ENCODE peak calls at places on chromosomes 3 and 15, in nine cellular contexts. D, I, V, Y, N, F, M, X and W are unnamed samples.

GRCh38 chr3:53938645-53939044 is 47.0 kb upstream of the SELENOK start:
- DNase-seq in Y (peak; percentile 23), D (peak; percentile 55), X (no peak), V (peak; percentile 39), M (peak; percentile 1), I (peak; percentile 39), F (peak; percentile 78), N (peak; percentile 1), W (peak; percentile 20)

GRCh38 chr3:129323651-129324294 is 45.1 kb downstream of the HMCES start:
- DNase-seq in N (no peak), Y (no peak), I (no peak), F (no peak), M (no peak), X (peak; percentile 16), D (no peak), V (no peak), W (no peak)

GRCh38 chr3:181521831-181522230 is 189.9 kb upstream of the SOX2 start:
- DNase-seq in V (no peak), D (no peak), Y (no peak), I (no peak), N (no peak), M (no peak), F (no peak), X (no peak), W (no peak)

GRCh38 chr3:150410311-150411105 is 2.4 kb downstream of the TSC22D2 start:
- DNase-seq in N (peak; percentile 5), I (no peak), V (peak; percentile 46), Y (no peak), X (peak; percentile 56), M (peak; percentile 9), F (peak; percentile 23), D (no peak), W (peak; percentile 47)

GRCh38 chr15:29857196-29857595 is 34.9 kb upstream of the TJP1 start:
- DNase-seq in D (no peak), N (no peak), V (no peak), F (no peak), I (no peak), X (no peak), Y (no peak), M (no peak), W (peak; percentile 88)

GRCh38 chr3:173938159-173938558 is 540.6 kb downstream of the NLGN1 start:
- DNase-seq in N (no peak), D (no peak), M (no peak), V (peak; percentile 77), Y (no peak), I (no peak), F (peak; percentile 48), X (no peak), W (no peak)

GRCh38 chr3:134357914-134358811 is 16.1 kb downstream of the AMOTL2 start:
- DNase-seq in M (no peak), X (no peak), D (peak; percentile 83), F (peak; percentile 74), V (peak; percentile 12), I (peak; percentile 51), N (no peak), Y (peak; percentile 52), W (peak; percentile 96)

GRCh38 chr3:115248274-115248673 is 101.2 kb upstream of the ZBTB20 start:
- DNase-seq in M (no peak), N (no peak), V (peak; percentile 51), X (no peak), I (no peak), F (no peak), D (no peak), Y (no peak), W (no peak)

GRCh38 chr3:171462224-171462623 is 2.0 kb upstream of the TNIK start:
- DNase-seq in D (no peak), I (no peak), Y (no peak), V (no peak), N (no peak), F (no peak), X (peak; percentile 47), M (no peak), W (no peak)

GRCh38 chr3:172614340-172615274 is 91.4 kb upstream of the TNFSF10 start:
- DNase-seq in X (no peak), F (no peak), M (no peak), V (no peak), D (no peak), I (no peak), N (no peak), Y (no peak), W (no peak)
- H3K27ac ChIP-seq in X (no peak overlapping the region), F (no peak overlapping the region), M (no peak overlapping the region), V (no peak overlapping the region), D (peak overlapping the region; percentile 21), I (no peak overlapping the region), N (no peak overlapping the region), Y (no peak overlapping the region), W (no peak overlapping the region)

GRCh38 chr15:67715166-67715565 is 110.1 kb upstream of the SKOR1 start:
- DNase-seq in F (no peak), X (no peak), D (no peak), I (no peak), V (no peak), M (no peak), N (no peak), Y (no peak), W (no peak)

GRCh38 chr15:67719330-67719959 is 105.9 kb upstream of the SKOR1 start:
- DNase-seq in M (no peak), X (no peak), D (no peak), N (no peak), V (no peak), I (no peak), Y (no peak), F (no peak), W (no peak)

GRCh38 chr15:67720556-67721175 is 104.6 kb upstream of the SKOR1 start:
- DNase-seq in X (no peak), D (no peak), M (no peak), I (no peak), Y (no peak), F (no peak), V (no peak), N (no peak), W (no peak)

GRCh38 chr15:67716171-67716570 is 109.1 kb upstream of the SKOR1 start:
- DNase-seq in Y (no peak), M (no peak), N (no peak), I (no peak), D (no peak), V (no peak), F (no peak), X (no peak), W (no peak)

GRCh38 chr15:67717776-67718175 is 107.5 kb upstream of the SKOR1 start:
- DNase-seq in V (no peak), D (no peak), X (no peak), Y (no peak), F (no peak), M (no peak), N (no peak), I (no peak), W (no peak)
- H3K27ac ChIP-seq in V (no peak overlapping the region), D (no peak overlapping the region), X (no peak overlapping the region), Y (no peak overlapping the region), F (no peak overlapping the region), M (no peak overlapping the region), N (no peak overlapping the region), I (no peak overlapping the region), W (no peak overlapping the region)

GRCh38 chr3:45537596-45537959 is 57.0 kb upstream of the LIMD1 start:
- DNase-seq in V (no peak), N (no peak), I (no peak), Y (no peak), F (no peak), D (no peak), X (no peak), M (no peak), W (no peak)
- H3K27ac ChIP-seq in V (no peak overlapping the region), N (no peak overlapping the region), I (no peak overlapping the region), Y (no peak overlapping the region), F (peak overlapping the region; percentile 61), D (no peak overlapping the region), X (no peak overlapping the region), M (no peak overlapping the region), W (no peak overlapping the region)

GRCh38 chr3:58251653-58252052 is 14.1 kb downstream of the ABHD6 start:
- DNase-seq in Y (no peak), X (no peak), N (no peak), F (no peak), M (no peak), V (no peak), I (no peak), D (no peak), W (no peak)
- H3K27ac ChIP-seq in Y (no peak overlapping the region), X (no peak overlapping the region), N (no peak overlapping the region), F (no peak overlapping the region), M (no peak overlapping the region), V (no peak overlapping the region), I (no peak overlapping the region), D (peak overlapping the region; percentile 71), W (no peak overlapping the region)

DNA sequence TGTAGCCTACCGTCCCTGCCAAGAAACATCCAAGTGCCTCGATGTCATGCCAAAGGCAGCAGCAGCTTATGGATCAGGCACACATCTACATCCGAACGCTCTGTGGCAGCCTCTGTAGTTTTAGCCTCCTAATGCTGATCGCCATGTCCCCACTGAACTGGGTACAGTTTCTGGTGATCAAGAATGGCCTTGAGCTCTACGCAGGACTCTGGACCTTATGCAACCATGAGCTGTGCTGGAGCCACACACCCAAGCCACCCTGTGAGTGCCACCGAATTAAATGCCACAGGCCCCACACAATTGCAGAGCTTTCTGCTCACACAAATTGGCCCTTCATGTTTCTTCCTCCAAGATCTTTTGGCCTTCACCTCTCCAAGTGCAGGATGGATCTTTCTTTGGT is 543 bp downstream of the TMEM202 start:
- DNase-seq in M (no peak), I (no peak), F (no peak), Y (no peak), N (no peak), D (no peak), X (no peak), V (no peak), W (no peak)
- H3K27ac ChIP-seq in M (no peak overlapping the region), I (no peak overlapping the region), F (no peak overlapping the region), Y (no peak overlapping the region), N (no peak overlapping the region), D (no peak overlapping the region), X (no peak overlapping the region), V (no peak overlapping the region), W (no peak overlapping the region)

DNA sequence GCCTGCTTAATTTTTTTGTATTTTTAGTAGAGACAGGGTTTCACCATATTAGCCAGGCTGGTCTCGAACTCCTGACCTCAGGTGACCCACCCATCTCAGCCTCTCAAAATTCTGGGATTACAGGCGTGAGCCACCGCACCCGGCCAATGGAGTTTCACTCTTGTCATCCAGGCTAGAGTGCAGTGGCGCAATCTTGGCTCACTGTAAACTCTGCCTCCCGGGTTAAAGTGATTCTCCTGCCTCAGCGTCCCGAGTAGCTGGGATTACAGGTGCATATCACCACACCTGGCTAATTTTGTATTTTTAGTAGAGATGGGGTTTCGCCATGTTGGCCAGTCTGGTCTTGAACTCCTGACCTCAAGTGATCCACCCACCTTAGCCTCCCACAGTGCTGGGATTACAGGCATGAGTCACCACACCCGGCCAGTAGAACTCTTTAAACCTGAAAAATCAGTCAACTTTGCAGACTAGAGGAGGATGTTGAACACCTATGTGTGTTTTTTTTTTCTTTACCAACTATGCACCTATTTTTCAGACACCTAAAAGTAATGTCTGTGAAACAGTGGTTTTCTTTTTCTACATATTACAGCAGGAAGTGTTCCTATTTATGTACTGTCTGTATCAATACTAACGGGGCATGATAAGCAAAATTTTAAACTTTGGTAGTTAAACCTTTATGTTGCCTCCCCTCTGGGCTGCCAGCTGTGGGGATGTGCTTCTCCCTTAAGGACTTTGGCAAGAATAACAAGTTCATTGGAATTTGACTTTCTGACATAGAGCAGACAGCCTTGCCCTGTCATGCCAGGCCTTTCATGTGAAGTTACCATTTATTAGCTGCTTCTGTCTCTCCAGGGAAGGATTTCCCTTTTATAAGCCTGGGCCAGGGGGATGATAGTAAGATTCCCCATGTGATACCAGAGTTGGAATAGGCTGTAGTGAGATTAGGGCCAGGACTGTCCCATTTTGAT is 8.1 kb downstream of the ARIH2 start:
- DNase-seq in Y (no peak), N (no peak), V (no peak), I (no peak), D (no peak), M (no peak), F (peak; percentile 13), X (no peak), W (no peak)
- H3K27ac ChIP-seq in Y (peak overlapping the region; percentile 15), N (no peak overlapping the region), V (peak overlapping the region; percentile 40), I (no peak overlapping the region), D (peak overlapping the region; percentile 61), M (no peak overlapping the region), F (peak overlapping the region; percentile 22), X (no peak overlapping the region), W (no peak overlapping the region)